ENCODE peak calls at places on chromosomes 5 and 9, in seven cellular contexts. E, S, L, R, C, U and Z are unnamed samples.

GRCh38 chr9:129458663-129459549 is 162.0 kb downstream of the C9orf50 start:
- ATAC-seq in U (no peak), R (no peak), C (peak), L (peak), S (peak), E (no peak), Z (peak)

GRCh38 chr9:129676970-129677369 is 11.5 kb downstream of the PRRX2 start:
- ATAC-seq in S (peak), U (no peak), E (no peak), C (peak), L (peak), R (no peak), Z (no peak)

GRCh38 chr9:89175739-89176360 is 2.8 kb downstream of the SHC3 start:
- ATAC-seq in U (no peak), S (no peak), C (no peak), R (no peak), L (no peak), E (no peak), Z (no peak)

GRCh38 chr5:87191645-87192044 is 76.0 kb upstream of the RASA1 start:
- ATAC-seq in R (no peak), L (no peak), U (no peak), S (no peak), E (peak), C (no peak), Z (no peak)

GRCh38 chr5:109597893-109598292 is 91.8 kb upstream of the MAN2A1 start:
- ATAC-seq in S (no peak), E (no peak), L (no peak), R (peak), U (no peak), C (no peak), Z (no peak)

GRCh38 chr5:66959668-66960067 is 236.9 kb downstream of the CD180 start:
- ATAC-seq in E (no peak), R (peak), U (peak), S (peak), L (no peak), C (peak), Z (no peak)

GRCh38 chr5:160237571-160238093 is 8.3 kb downstream of the FABP6 start:
- ATAC-seq in S (no peak), L (no peak), C (no peak), U (no peak), R (no peak), E (no peak), Z (no peak)

GRCh38 chr5:113038714-113039113 is 62.1 kb downstream of the DCP2 start:
- ATAC-seq in E (no peak), U (peak), S (no peak), R (no peak), C (no peak), L (no peak), Z (no peak)

GRCh38 chr5:181111010-181111409 is 20.0 kb downstream of the OR2V1 start:
- ATAC-seq in U (no peak), L (no peak), S (no peak), R (no peak), E (no peak), C (no peak), Z (no peak)

GRCh38 chr9:135403733-135404450 is 75.7 kb upstream of the PPP1R26 start:
- ATAC-seq in C (no peak), U (no peak), R (peak), S (no peak), L (no peak), E (no peak), Z (no peak)

GRCh38 chr5:51696122-51696521 is 312.9 kb downstream of the ISL1 start:
- ATAC-seq in R (no peak), C (no peak), L (no peak), U (no peak), E (no peak), S (no peak), Z (no peak)

GRCh38 chr9:98256632-98257218 is 1.3 kb upstream of the TBC1D2 start:
- ATAC-seq in R (no peak), C (no peak), L (no peak), U (no peak), E (no peak), S (no peak), Z (no peak)

GRCh38 chr9:91676042-91676441 is 252.4 kb upstream of the NFIL3 start:
- ATAC-seq in L (no peak), C (no peak), S (no peak), U (peak), R (no peak), E (no peak), Z (peak)

GRCh38 chr9:35834260-35835215 is 5.5 kb downstream of the TMEM8B start:
- ATAC-seq in C (no peak), U (no peak), E (no peak), R (peak), S (no peak), L (no peak), Z (no peak)

GRCh38 chr9:93952784-93953491 is 2.2 kb downstream of the BARX1 start:
- ATAC-seq in U (no peak), E (no peak), C (no peak), S (no peak), L (no peak), R (peak), Z (peak)

GRCh38 chr9:107856633-107857032 is 367.1 kb upstream of the KLF4 start:
- ATAC-seq in U (no peak), C (no peak), E (no peak), R (no peak), L (no peak), S (no peak), Z (no peak)

GRCh38 chr5:97560176-97560993 is 377.3 kb upstream of the RIOK2 start:
- ATAC-seq in C (no peak), E (no peak), L (no peak), U (peak), S (no peak), R (no peak), Z (no peak)

GRCh38 chr5:111735829-111736228 is 21.2 kb downstream of the NREP start:
- ATAC-seq in U (peak), E (no peak), C (peak), S (peak), L (peak), R (no peak), Z (no peak)

GRCh38 chr5:57163553-57164006 is 10.3 kb upstream of the GPBP1 start:
- ATAC-seq in E (no peak), L (no peak), C (no peak), S (no peak), R (no peak), U (no peak), Z (no peak)